ENCODE peak calls at places on chromosomes 2 and 18, in five cellular contexts. B is AG08396, Z is nucleus accumbens, R is type B pancreatic cell, A is GM13977. W is an unnamed sample.

GRCh38 chr18:63890950-63891304 is 3.4 kb downstream of the SERPINB2 start:
- DNase-seq in B (no peak), Z (no peak), R (no peak), A (no peak), W (peak)

GRCh38 chr2:30883184-30883583 is 75.9 kb upstream of the CAPN13 start:
- DNase-seq in B (no peak), Z (no peak), R (no peak), A (no peak), W (no peak)

GRCh38 chr18:69161383-69162028 is 239.2 kb upstream of the DOK6 start:
- DNase-seq in B (peak), Z (no peak), R (no peak), A (no peak), W (no peak)

GRCh38 chr2:216967889-216968288 is 108.0 kb upstream of the TNP1 start:
- DNase-seq in B (no peak), Z (no peak), R (no peak), A (no peak), W (no peak)

GRCh38 chr2:73291093-73291460 is 2.3 kb downstream of the EGR4 start:
- DNase-seq in B (peak), Z (no peak), R (peak), A (peak), W (peak)

GRCh38 chr18:79479114-79479760 is 83.5 kb downstream of the NFATC1 start:
- DNase-seq in B (no peak), Z (no peak), R (no peak), A (no peak), W (no peak)

GRCh38 chr2:100596465-100596864 is 33.7 kb downstream of the PDCL3 start:
- DNase-seq in B (no peak), Z (no peak), R (no peak), A (no peak), W (no peak)

GRCh38 chr2:101223814-101224231 is 28.9 kb upstream of the CNOT11 start:
- DNase-seq in B (no peak), Z (no peak), R (no peak), A (peak), W (no peak)

GRCh38 chr2:46983065-46983801 is 67.6 kb upstream of the MCFD2 start:
- DNase-seq in B (peak), Z (no peak), R (no peak), A (peak), W (no peak)

GRCh38 chr2:191087311-191087710 is 63.5 kb downstream of the STAT4 start:
- DNase-seq in B (no peak), Z (no peak), R (no peak), A (no peak), W (no peak)

GRCh38 chr2:46001290-46001689 is 295.9 kb upstream of the EPAS1 start:
- DNase-seq in B (no peak), Z (no peak), R (no peak), A (no peak), W (no peak)

GRCh38 chr2:24115057-24115456 is 8.1 kb downstream of the PFN4 start:
- DNase-seq in B (no peak), Z (no peak), R (no peak), A (no peak), W (no peak)

GRCh38 chr2:1893856-1894255 is 149.5 kb upstream of the PXDN start:
- DNase-seq in B (no peak), Z (no peak), R (no peak), A (no peak), W (no peak)

GRCh38 chr2:191180712-191181111 is 29.9 kb upstream of the STAT4 start:
- DNase-seq in B (peak), Z (no peak), R (no peak), A (no peak), W (no peak)

GRCh38 chr18:70243131-70243530 is 37.6 kb upstream of the RTTN start:
- DNase-seq in B (no peak), Z (no peak), R (no peak), A (no peak), W (no peak)

GRCh38 chr2:57890462-57890861 is 156.1 kb upstream of the VRK2 start:
- DNase-seq in B (peak), Z (no peak), R (no peak), A (no peak), W (no peak)

W was measured in SK-N-DZ.